ENCODE peak calls at places on chromosomes 6 and 20, in five cellular contexts. P, R, D, Y and Q are unnamed samples.

GRCh38 chr6:7919871-7920270 is 9.3 kb upstream of the TXNDC5 start:
- DNase-seq in R (peak; percentile 29), Y (no peak), P (no peak), D (no peak), Q (no peak)

GRCh38 chr6:155436981-155437749 is 18.5 kb downstream of the NOX3 start:
- DNase-seq in P (no peak), Y (no peak), R (no peak), D (no peak), Q (no peak)

GRCh38 chr6:89372506-89372901 is 20.0 kb upstream of the UBE2J1 start:
- DNase-seq in P (peak; percentile 88), D (no peak), Y (no peak), R (no peak), Q (peak; percentile 41)

GRCh38 chr20:25864326-25864970 is 167.8 kb upstream of the ZNF337 start:
- DNase-seq in Y (no peak), R (no peak), P (no peak), D (no peak), Q (no peak)

GRCh38 chr6:21026576-21027273 is 492.5 kb downstream of the CDKAL1 start:
- DNase-seq in D (no peak), Y (no peak), P (no peak), R (peak; percentile 52), Q (no peak)

GRCh38 chr20:584375-585301 is 25.5 kb downstream of the TCF15 start:
- DNase-seq in P (peak; percentile 27), D (no peak), Y (peak; percentile 16), R (no peak), Q (no peak)

GRCh38 chr6:34074064-34074739 is 71.7 kb downstream of the GRM4 start:
- DNase-seq in Y (no peak), R (no peak), P (no peak), D (no peak), Q (no peak)

GRCh38 chr6:130513770-130514169 is 148.0 kb downstream of the TMEM200A start:
- DNase-seq in Y (peak; percentile 30), P (peak; percentile 59), D (no peak), R (peak; percentile 84), Q (no peak)

GRCh38 chr6:80639243-80639642 is 532.8 kb downstream of the BCKDHB start:
- DNase-seq in R (peak; percentile 76), D (no peak), P (no peak), Y (no peak), Q (no peak)

GRCh38 chr6:35496036-35496850 is 636 bp downstream of the TEAD3 start:
- DNase-seq in Y (peak; percentile 47), D (no peak), R (peak; percentile 19), P (no peak), Q (no peak)

GRCh38 chr6:157434349-157435016 is 53.5 kb downstream of the ZDHHC14 start:
- DNase-seq in D (no peak), Y (no peak), R (no peak), P (no peak), Q (no peak)

GRCh38 chr6:26516481-26517427 is 16.7 kb downstream of the BTN1A1 start:
- DNase-seq in Y (no peak), R (peak; percentile 10), D (no peak), P (no peak), Q (no peak)

GRCh38 chr6:10412165-10412947 is 2.5 kb downstream of the TFAP2A start:
- DNase-seq in R (peak; percentile 46), D (no peak), Y (peak; percentile 75), P (peak; percentile 88), Q (peak; percentile 81)

GRCh38 chr20:23668477-23668951 is 20.3 kb downstream of the CST4 start:
- DNase-seq in P (peak; percentile 66), Y (peak; percentile 32), R (peak; percentile 58), D (no peak), Q (no peak)

GRCh38 chr6:27061235-27061993 is 186.1 kb upstream of the PRSS16 start:
- DNase-seq in Y (no peak), R (no peak), D (no peak), P (no peak), Q (no peak)

GRCh38 chr6:71124340-71124739 is 164.3 kb upstream of the OGFRL1 start:
- DNase-seq in D (no peak), P (no peak), R (peak; percentile 80), Y (no peak), Q (no peak)

GRCh38 chr20:41242352-41242751 is 75.2 kb downstream of the ZHX3 start:
- DNase-seq in Y (no peak), R (no peak), D (no peak), P (no peak), Q (no peak)

GRCh38 chr6:157804448-157805327 is 18.4 kb upstream of the SNX9 start:
- DNase-seq in D (no peak), Y (no peak), P (no peak), R (no peak), Q (no peak)

GRCh38 chr20:9143926-9144325 is 75.0 kb downstream of the PLCB4 start:
- DNase-seq in P (no peak), R (peak; percentile 4), Y (no peak), D (no peak), Q (no peak)

GRCh38 chr20:401682-402495 is 6.2 kb upstream of the RBCK1 start:
- DNase-seq in D (no peak), P (no peak), Y (peak; percentile 61), R (peak; percentile 55), Q (no peak)

GRCh38 chr20:11844691-11845090 is 73.0 kb upstream of the BTBD3 start:
- DNase-seq in Y (no peak), P (no peak), D (no peak), R (no peak), Q (no peak)

GRCh38 chr6:139247618-139248017 is 44.2 kb downstream of the TXLNB start:
- DNase-seq in D (no peak), Y (no peak), P (no peak), R (no peak), Q (no peak)

GRCh38 chr6:7414811-7415210 is 25.2 kb downstream of the RIOK1 start:
- DNase-seq in P (no peak), R (no peak), D (no peak), Y (no peak), Q (no peak)

GRCh38 chr6:111753573-111753972 is 119.7 kb downstream of the FYN start:
- DNase-seq in D (no peak), P (peak; percentile 67), Y (no peak), R (no peak), Q (no peak)

GRCh38 chr6:33633462-33634158 is 12.5 kb downstream of the ITPR3 start:
- DNase-seq in Y (peak; percentile 74), D (no peak), P (peak; percentile 73), R (peak; percentile 54), Q (peak; percentile 90)

GRCh38 chr6:44967481-44967880 is 360.6 kb upstream of the RUNX2 start:
- DNase-seq in D (no peak), Y (no peak), P (no peak), R (peak; percentile 24), Q (no peak)

GRCh38 chr20:8946036-8946926 is 122.6 kb upstream of the PLCB4 start:
- DNase-seq in R (no peak), Y (no peak), D (no peak), P (no peak), Q (no peak)

GRCh38 chr6:146693342-146693741 is 94.6 kb downstream of the ADGB start:
- DNase-seq in R (no peak), D (no peak), P (no peak), Y (no peak), Q (no peak)

GRCh38 chr20:18005170-18005989 is 36.6 kb downstream of the MGME1 start:
- DNase-seq in Y (no peak), P (peak; percentile 84), R (no peak), D (no peak), Q (no peak)

GRCh38 chr6:44828780-44829179 is 441.3 kb downstream of the CDC5L start:
- DNase-seq in D (no peak), Y (no peak), R (no peak), P (peak; percentile 30), Q (no peak)

GRCh38 chr6:127550403-127550802 is 26.6 kb upstream of the C6orf58 start:
- DNase-seq in D (no peak), Y (no peak), P (no peak), R (peak; percentile 80), Q (no peak)

GRCh38 chr20:57582432-57583288 is 21.8 kb downstream of the PCK1 start:
- DNase-seq in P (no peak), D (no peak), Y (peak; percentile 44), R (peak; percentile 75), Q (peak; percentile 30)

GRCh38 chr6:139973602-139974373 is 599.3 kb upstream of the CITED2 start:
- DNase-seq in D (no peak), R (peak; percentile 88), P (no peak), Y (no peak), Q (no peak)

GRCh38 chr6:47203266-47203967 is 106.3 kb downstream of the TNFRSF21 start:
- DNase-seq in P (peak; percentile 72), R (no peak), D (no peak), Y (no peak), Q (no peak)

GRCh38 chr20:62044671-62045070 is 21.0 kb downstream of the TAF4 start:
- DNase-seq in P (no peak), R (no peak), Y (no peak), D (no peak), Q (peak; percentile 11)

GRCh38 chr6:79544299-79544927 is 7.2 kb upstream of the LCA5 start:
- DNase-seq in D (no peak), P (peak; percentile 81), Y (no peak), R (peak; percentile 79), Q (no peak)

GRCh38 chr6:79546186-79546585 is 9.0 kb upstream of the LCA5 start:
- DNase-seq in P (no peak), D (no peak), Y (no peak), R (peak; percentile 78), Q (no peak)

GRCh38 chr6:79543886-79544285 is 6.7 kb upstream of the LCA5 start:
- DNase-seq in R (no peak), Y (no peak), D (no peak), P (peak; percentile 38), Q (no peak)

GRCh38 chr6:79543411-79543810 is 6.2 kb upstream of the LCA5 start:
- DNase-seq in D (no peak), Y (no peak), P (no peak), R (no peak), Q (no peak)

GRCh38 chr6:79544939-79545450 is 7.8 kb upstream of the LCA5 start:
- DNase-seq in R (peak; percentile 99), Y (peak; percentile 80), D (no peak), P (peak; percentile 92), Q (peak; percentile 49)
- TF ChIP-seq CTCF in R (peak; percentile 64), Y (no peak), D (no peak), P (peak; percentile 50), Q (peak; percentile 41)

DNA sequence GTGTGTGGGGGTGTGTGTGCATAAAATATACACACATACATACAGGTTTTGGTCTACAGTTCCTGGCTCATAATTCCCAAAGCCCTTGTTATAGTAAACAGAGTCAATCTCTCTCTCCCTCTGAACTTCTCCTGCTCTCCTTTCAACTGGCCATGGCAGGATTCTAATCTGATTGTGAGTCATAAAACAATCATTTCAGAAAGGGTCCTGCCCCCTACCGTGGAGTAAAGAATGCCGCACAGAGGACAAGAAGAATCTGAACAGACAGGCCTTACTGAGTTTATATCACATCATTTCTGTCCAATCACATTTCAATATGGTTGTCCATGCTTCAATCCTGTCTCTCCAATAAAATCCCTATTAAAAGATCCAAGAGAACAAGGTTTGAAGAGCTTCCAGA is 416.9 kb downstream of the FRK start:
- DNase-seq in Y (peak; percentile 59), P (no peak), R (peak; percentile 44), D (no peak), Q (no peak)
- TF ChIP-seq CTCF in Y (peak; percentile 14), P (no peak), R (peak; percentile 25), D (no peak), Q (no peak)

GRCh38 chr6:134317471-134318131 is at the start of gene SGK1:
- DNase-seq in P (no peak), R (peak; percentile 56), Y (peak; percentile 6), D (no peak), Q (no peak)
- TF ChIP-seq CTCF in P (no peak), R (peak; percentile 3), Y (no peak), D (no peak), Q (no peak)

GRCh38 chr6:62614442-62614841 is 328.4 kb upstream of the KHDRBS2 start:
- DNase-seq in Y (no peak), P (no peak), D (no peak), R (no peak), Q (no peak)
- TF ChIP-seq CTCF in Y (no peak), P (peak; percentile 5), D (no peak), R (no peak), Q (no peak)